ENCODE peak calls at places on chromosomes 16 and 17, in eight cellular contexts. X, T, C, Q, I, W, B and E are unnamed samples.

GRCh38 chr17:38417210-38417951 is 10.9 kb upstream of the ARHGAP23 start:
- DNase-seq in X (no peak), T (no peak), C (no peak), Q (peak; percentile 56), I (no peak), W (peak; percentile 72), B (no peak), E (no peak)

GRCh38 chr16:89261691-89262563 is 44.4 kb downstream of the ZNF778 start:
- DNase-seq in X (no peak), T (no peak), C (no peak), Q (no peak), I (no peak), W (peak; percentile 64), B (no peak), E (peak; percentile 42)

GRCh38 chr17:79672496-79672895 is 58.2 kb upstream of the ENPP7 start:
- DNase-seq in X (no peak), T (no peak), C (no peak), Q (no peak), I (no peak), W (no peak), B (no peak), E (no peak)

GRCh38 chr17:28474035-28474640 is 694 bp downstream of the SLC13A2 start:
- DNase-seq in X (no peak), T (no peak), C (no peak), Q (no peak), I (no peak), W (peak; percentile 22), B (no peak), E (no peak)

GRCh38 chr16:89170346-89171215 is 967 bp upstream of the CDH15 start:
- DNase-seq in X (no peak), T (no peak), C (no peak), Q (peak; percentile 53), I (no peak), W (no peak), B (no peak), E (no peak)

GRCh38 chr17:68589086-68589485 is 12.1 kb downstream of the FAM20A start:
- DNase-seq in X (no peak), T (no peak), C (no peak), Q (no peak), I (no peak), W (no peak), B (no peak), E (no peak)

GRCh38 chr17:78541488-78542237 is 35.5 kb downstream of the DNAH17 start:
- DNase-seq in X (no peak), T (no peak), C (no peak), Q (no peak), I (no peak), W (peak; percentile 62), B (peak; percentile 90), E (no peak)

GRCh38 chr17:20073056-20073979 is 64.2 kb downstream of the SPECC1 start:
- DNase-seq in X (no peak), T (no peak), C (no peak), Q (no peak), I (no peak), W (no peak), B (no peak), E (peak; percentile 44)

GRCh38 chr17:9206989-9207317 is 185.6 kb downstream of the NTN1 start:
- DNase-seq in X (no peak), T (no peak), C (no peak), Q (no peak), I (no peak), W (no peak), B (no peak), E (peak; percentile 37)

GRCh38 chr16:53881371-53881770 is 177.4 kb downstream of the FTO start:
- DNase-seq in X (no peak), T (no peak), C (no peak), Q (no peak), I (no peak), W (no peak), B (peak; percentile 13), E (peak; percentile 69)

GRCh38 chr16:85316321-85316919 is 204.1 kb upstream of the CIBAR2 start:
- DNase-seq in X (no peak), T (peak; percentile 80), C (no peak), Q (peak; percentile 73), I (no peak), W (no peak), B (peak; percentile 79), E (peak; percentile 77)

GRCh38 chr17:46163316-46163715 is 29.9 kb downstream of the KANSL1 start:
- DNase-seq in X (no peak), T (no peak), C (no peak), Q (no peak), I (no peak), W (no peak), B (no peak), E (no peak)

GRCh38 chr17:41868568-41868967 is 3.3 kb upstream of the KLHL11 start:
- DNase-seq in X (no peak), T (no peak), C (no peak), Q (no peak), I (no peak), W (no peak), B (no peak), E (no peak)

GRCh38 chr17:7834554-7834890 is 505 bp downstream of the KDM6B start:
- DNase-seq in X (no peak), T (no peak), C (no peak), Q (no peak), I (no peak), W (peak; percentile 89), B (peak; percentile 50), E (peak; percentile 46)

GRCh38 chr17:44628234-44629188 is 27.8 kb upstream of the MEIOC start:
- DNase-seq in X (no peak), T (peak; percentile 91), C (no peak), Q (peak; percentile 82), I (no peak), W (no peak), B (no peak), E (no peak)

GRCh38 chr16:68884867-68885266 is 41.5 kb downstream of the TANGO6 start:
- DNase-seq in X (no peak), T (no peak), C (no peak), Q (no peak), I (no peak), W (no peak), B (no peak), E (no peak)

GRCh38 chr17:49557204-49558024 is 18.3 kb upstream of the NXPH3 start:
- DNase-seq in X (peak; percentile 23), T (peak; percentile 86), C (no peak), Q (peak; percentile 65), I (no peak), W (peak; percentile 73), B (peak; percentile 72), E (peak; percentile 74)

DNA sequence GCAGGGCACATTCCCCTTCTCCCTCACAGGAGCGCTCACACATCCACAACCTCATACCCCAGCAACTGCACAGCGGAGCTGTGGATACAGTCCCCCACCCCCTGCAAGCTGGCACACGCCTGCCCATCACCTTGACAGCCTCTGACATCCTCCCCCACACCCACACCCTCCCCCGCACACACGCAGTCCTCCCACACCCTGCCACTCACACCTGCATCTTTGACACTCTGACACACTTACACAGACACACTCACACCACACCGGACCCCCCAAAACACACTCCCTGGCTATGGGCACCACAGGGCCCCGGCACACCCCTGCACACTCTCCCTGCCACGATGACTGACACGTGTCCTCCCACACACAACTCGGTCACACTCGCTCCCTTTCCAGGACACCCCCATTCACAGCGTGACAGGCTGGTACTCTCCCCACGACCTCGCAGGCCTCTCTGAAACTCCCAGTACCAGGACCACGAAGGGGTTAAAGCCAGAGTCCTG is 531 bp upstream of the PPP1R1B start:
- DNase-seq in X (no peak), T (no peak), C (no peak), Q (no peak), I (no peak), W (no peak), B (no peak), E (no peak)
- H3K4me3 ChIP-seq in X (no peak overlapping the region), T (no peak overlapping the region), C (no peak overlapping the region), Q (no peak overlapping the region), I (peak overlapping the region; percentile 31), W (no peak overlapping the region), B (no peak overlapping the region), E (no peak overlapping the region)

DNA sequence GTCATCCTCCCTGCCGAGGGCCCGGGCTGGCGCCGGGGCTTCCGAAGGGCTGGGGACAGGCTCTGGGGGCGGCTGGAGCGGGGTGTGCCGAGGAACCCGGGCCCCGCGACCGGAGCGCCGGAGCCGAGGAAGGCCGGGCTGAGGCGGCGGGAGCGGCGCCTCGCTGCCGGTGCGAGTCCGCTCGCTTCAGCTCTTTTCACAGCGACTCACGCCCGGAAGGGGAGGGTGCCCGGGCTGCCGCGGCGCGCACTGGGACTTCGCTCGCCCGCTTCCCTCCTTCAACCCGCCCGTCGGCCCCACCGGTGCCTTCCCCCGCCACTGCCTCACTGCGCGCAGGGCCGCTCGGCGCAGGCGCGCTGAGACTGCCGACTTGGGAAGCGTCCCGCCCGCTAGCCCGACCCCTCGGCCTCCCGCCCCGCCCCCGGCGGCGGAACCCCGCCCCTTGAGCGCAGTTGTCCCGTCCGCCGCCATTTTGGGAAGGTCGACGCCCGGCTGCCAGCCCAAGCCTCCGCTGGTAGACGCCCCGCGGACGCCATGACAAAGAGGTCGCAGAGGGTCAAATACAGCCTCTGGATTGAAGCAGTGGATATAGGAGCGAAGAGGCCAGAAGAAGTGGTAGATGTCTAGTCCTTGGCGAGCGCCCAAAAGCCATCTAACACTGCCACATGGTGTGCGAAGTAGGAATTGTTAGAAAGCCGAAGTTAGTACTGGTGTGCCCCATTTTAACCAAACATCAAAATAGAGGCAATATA is at the start of gene UBE2G1:
- DNase-seq in X (peak; percentile 87), T (peak; percentile 99), C (peak; percentile 90), Q (peak; percentile 98), I (peak; percentile 82), W (peak; percentile 99), B (peak; percentile 99), E (peak; percentile 99)
- TF ChIP-seq CTCF in X (peak; percentile 36), T (peak; percentile 27), C (no peak), Q (peak; percentile 76), I (peak; percentile 35), W (no peak), B (peak; percentile 64), E (peak; percentile 13)

DNA sequence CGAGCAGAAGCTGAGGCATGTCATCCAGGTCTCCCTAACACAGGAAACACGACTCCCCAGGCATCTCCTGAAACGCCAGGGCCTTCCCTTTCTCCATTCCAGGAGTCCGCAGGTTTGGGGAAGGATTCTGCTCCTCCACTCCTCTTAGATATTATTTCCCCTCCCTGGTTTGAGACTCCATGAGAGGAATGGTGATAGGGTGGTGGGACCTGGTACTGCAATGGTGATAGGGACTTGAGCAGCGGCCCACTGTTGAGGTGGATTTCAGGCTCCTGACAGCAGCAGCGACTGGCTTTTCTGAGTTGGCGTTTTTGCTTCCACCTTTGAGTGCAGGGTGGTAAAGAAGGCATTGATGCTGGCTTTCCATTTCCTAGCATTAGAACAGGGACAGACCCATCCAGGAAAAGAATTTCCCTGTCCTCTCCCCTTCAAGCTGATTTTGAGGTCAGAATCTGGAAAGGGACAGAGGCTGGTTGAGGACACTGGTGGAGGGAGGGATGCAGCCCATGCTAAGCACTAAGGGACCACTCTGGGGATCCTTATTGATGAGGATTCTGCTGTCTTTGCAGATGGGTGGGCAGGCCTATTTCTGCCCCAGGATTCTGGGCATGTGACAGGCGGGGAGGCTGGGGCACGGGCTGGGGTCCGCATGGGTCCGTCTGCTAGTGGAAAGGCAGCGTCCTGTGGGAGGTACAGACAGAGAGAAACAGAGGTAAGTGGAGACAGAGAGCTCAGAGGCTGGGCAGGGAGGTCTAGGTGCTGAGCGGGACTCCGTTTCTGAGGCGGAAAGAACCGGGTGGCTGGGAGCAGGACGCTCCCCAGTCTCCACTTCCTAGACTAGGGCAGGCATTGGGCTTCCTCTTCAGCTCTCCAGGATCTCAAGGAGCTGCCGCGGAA is 1.3 kb upstream of the TBX4 start:
- DNase-seq in X (no peak), T (no peak), C (no peak), Q (no peak), I (no peak), W (peak; percentile 59), B (no peak), E (no peak)
- H3K4me3 ChIP-seq in X (no peak overlapping the region), T (no peak overlapping the region), C (peak overlapping the region; percentile 68), Q (no peak overlapping the region), I (no peak overlapping the region), W (no peak overlapping the region), B (no peak overlapping the region), E (no peak overlapping the region)

GRCh38 chr16:47204736-47205499 is 61.2 kb upstream of the NETO2 start:
- DNase-seq in X (no peak), T (no peak), C (no peak), Q (no peak), I (no peak), W (no peak), B (no peak), E (no peak)
- TF ChIP-seq CTCF in X (no peak), T (no peak), C (no peak), Q (peak; percentile 40), I (no peak), W (no peak), B (no peak), E (no peak)